ENCODE peak calls at places on chromosomes 7 and 10, in seven cellular contexts. One of them, this sample, is unnamed.

GRCh38 chr7:2002561-2003450 is 229.9 kb downstream of the MAD1L1 start:
- DNase-seq in stimulated activated CD4-positive, alpha-beta T cell treated with anti-CD3 and anti-CD28 coated beads, Interleukin-4, amount 100 ng/mL, for 4 hours: no peak
- DNase-seq in H54: no peak
- DNase-seq in occipital lobe: no peak
- DNase-seq in foreskin fibroblast: no peak
- DNase-seq in D341Med: no peak
- DNase-seq in HCEC 1CT: no peak
- DNase-seq in this sample: peak

GRCh38 chr7:143360788-143361551 is 1.5 kb downstream of the FAM131B start:
- DNase-seq in stimulated activated CD4-positive, alpha-beta T cell treated with anti-CD3 and anti-CD28 coated beads, Interleukin-4, amount 100 ng/mL, for 4 hours: no peak
- DNase-seq in H54: no peak
- DNase-seq in occipital lobe: peak
- DNase-seq in foreskin fibroblast: no peak
- DNase-seq in D341Med: no peak
- DNase-seq in HCEC 1CT: no peak
- DNase-seq in this sample: peak

GRCh38 chr10:122882798-122883197 is 3.4 kb upstream of the FAM24B start:
- DNase-seq in stimulated activated CD4-positive, alpha-beta T cell treated with anti-CD3 and anti-CD28 coated beads, Interleukin-4, amount 100 ng/mL, for 4 hours: no peak
- DNase-seq in H54: no peak
- DNase-seq in occipital lobe: no peak
- DNase-seq in foreskin fibroblast: no peak
- DNase-seq in D341Med: no peak
- DNase-seq in HCEC 1CT: no peak
- DNase-seq in this sample: no peak

GRCh38 chr10:46329690-46330016 is 42.9 kb downstream of the ANTXRL start:
- DNase-seq in stimulated activated CD4-positive, alpha-beta T cell treated with anti-CD3 and anti-CD28 coated beads, Interleukin-4, amount 100 ng/mL, for 4 hours: no peak
- DNase-seq in H54: no peak
- DNase-seq in occipital lobe: no peak
- DNase-seq in foreskin fibroblast: no peak
- DNase-seq in D341Med: no peak
- DNase-seq in HCEC 1CT: no peak
- DNase-seq in this sample: no peak

GRCh38 chr10:60444494-60445064 is 54.9 kb upstream of the ANK3 start:
- DNase-seq in stimulated activated CD4-positive, alpha-beta T cell treated with anti-CD3 and anti-CD28 coated beads, Interleukin-4, amount 100 ng/mL, for 4 hours: no peak
- DNase-seq in H54: no peak
- DNase-seq in occipital lobe: no peak
- DNase-seq in foreskin fibroblast: peak
- DNase-seq in D341Med: no peak
- DNase-seq in HCEC 1CT: peak
- DNase-seq in this sample: no peak

GRCh38 chr10:50472914-50473313 is 150.8 kb downstream of the SGMS1 start:
- DNase-seq in stimulated activated CD4-positive, alpha-beta T cell treated with anti-CD3 and anti-CD28 coated beads, Interleukin-4, amount 100 ng/mL, for 4 hours: no peak
- DNase-seq in H54: no peak
- DNase-seq in occipital lobe: no peak
- DNase-seq in foreskin fibroblast: no peak
- DNase-seq in D341Med: peak
- DNase-seq in HCEC 1CT: no peak
- DNase-seq in this sample: no peak

GRCh38 chr7:151143261-151144015 is 24.1 kb downstream of the GBX1 start:
- DNase-seq in stimulated activated CD4-positive, alpha-beta T cell treated with anti-CD3 and anti-CD28 coated beads, Interleukin-4, amount 100 ng/mL, for 4 hours: no peak
- DNase-seq in H54: no peak
- DNase-seq in occipital lobe: no peak
- DNase-seq in foreskin fibroblast: peak
- DNase-seq in D341Med: no peak
- DNase-seq in HCEC 1CT: no peak
- DNase-seq in this sample: no peak

GRCh38 chr10:15223174-15223573 is 54.7 kb upstream of the NMT2 start:
- DNase-seq in stimulated activated CD4-positive, alpha-beta T cell treated with anti-CD3 and anti-CD28 coated beads, Interleukin-4, amount 100 ng/mL, for 4 hours: no peak
- DNase-seq in H54: no peak
- DNase-seq in occipital lobe: no peak
- DNase-seq in foreskin fibroblast: peak
- DNase-seq in D341Med: no peak
- DNase-seq in HCEC 1CT: no peak
- DNase-seq in this sample: no peak

GRCh38 chr7:1360521-1360971 is 98.7 kb downstream of the MICALL2 start:
- DNase-seq in stimulated activated CD4-positive, alpha-beta T cell treated with anti-CD3 and anti-CD28 coated beads, Interleukin-4, amount 100 ng/mL, for 4 hours: no peak
- DNase-seq in H54: no peak
- DNase-seq in occipital lobe: no peak
- DNase-seq in foreskin fibroblast: no peak
- DNase-seq in D341Med: no peak
- DNase-seq in HCEC 1CT: no peak
- DNase-seq in this sample: peak

GRCh38 chr10:15188629-15189028 is 20.1 kb upstream of the NMT2 start:
- DNase-seq in stimulated activated CD4-positive, alpha-beta T cell treated with anti-CD3 and anti-CD28 coated beads, Interleukin-4, amount 100 ng/mL, for 4 hours: peak
- DNase-seq in H54: no peak
- DNase-seq in occipital lobe: no peak
- DNase-seq in foreskin fibroblast: no peak
- DNase-seq in D341Med: no peak
- DNase-seq in HCEC 1CT: no peak
- DNase-seq in this sample: peak

GRCh38 chr7:101935521-101936141 is 118.2 kb downstream of the CUX1 start:
- DNase-seq in stimulated activated CD4-positive, alpha-beta T cell treated with anti-CD3 and anti-CD28 coated beads, Interleukin-4, amount 100 ng/mL, for 4 hours: no peak
- DNase-seq in H54: no peak
- DNase-seq in occipital lobe: no peak
- DNase-seq in foreskin fibroblast: peak
- DNase-seq in D341Med: no peak
- DNase-seq in HCEC 1CT: no peak
- DNase-seq in this sample: peak

GRCh38 chr10:113139695-113140094 is 189.6 kb downstream of the TCF7L2 start:
- DNase-seq in stimulated activated CD4-positive, alpha-beta T cell treated with anti-CD3 and anti-CD28 coated beads, Interleukin-4, amount 100 ng/mL, for 4 hours: no peak
- DNase-seq in H54: no peak
- DNase-seq in occipital lobe: no peak
- DNase-seq in foreskin fibroblast: peak
- DNase-seq in D341Med: no peak
- DNase-seq in HCEC 1CT: peak
- DNase-seq in this sample: no peak

GRCh38 chr10:130222381-130222780 is 86.2 kb downstream of the GLRX3 start:
- DNase-seq in stimulated activated CD4-positive, alpha-beta T cell treated with anti-CD3 and anti-CD28 coated beads, Interleukin-4, amount 100 ng/mL, for 4 hours: no peak
- DNase-seq in H54: no peak
- DNase-seq in occipital lobe: no peak
- DNase-seq in foreskin fibroblast: no peak
- DNase-seq in D341Med: no peak
- DNase-seq in HCEC 1CT: no peak
- DNase-seq in this sample: peak

GRCh38 chr7:2802504-2803341 is 41.4 kb downstream of the GNA12 start:
- DNase-seq in stimulated activated CD4-positive, alpha-beta T cell treated with anti-CD3 and anti-CD28 coated beads, Interleukin-4, amount 100 ng/mL, for 4 hours: no peak
- DNase-seq in H54: no peak
- DNase-seq in occipital lobe: no peak
- DNase-seq in foreskin fibroblast: peak
- DNase-seq in D341Med: no peak
- DNase-seq in HCEC 1CT: peak
- DNase-seq in this sample: peak

GRCh38 chr10:48257407-48257961 is 17.0 kb downstream of the FRMPD2 start:
- DNase-seq in stimulated activated CD4-positive, alpha-beta T cell treated with anti-CD3 and anti-CD28 coated beads, Interleukin-4, amount 100 ng/mL, for 4 hours: no peak
- DNase-seq in H54: no peak
- DNase-seq in occipital lobe: no peak
- DNase-seq in foreskin fibroblast: no peak
- DNase-seq in D341Med: no peak
- DNase-seq in HCEC 1CT: no peak
- DNase-seq in this sample: no peak

GRCh38 chr7:135755351-135755753 is 6.7 kb upstream of the FAM180A start:
- DNase-seq in stimulated activated CD4-positive, alpha-beta T cell treated with anti-CD3 and anti-CD28 coated beads, Interleukin-4, amount 100 ng/mL, for 4 hours: no peak
- DNase-seq in H54: no peak
- DNase-seq in occipital lobe: no peak
- DNase-seq in foreskin fibroblast: no peak
- DNase-seq in D341Med: no peak
- DNase-seq in HCEC 1CT: no peak
- DNase-seq in this sample: peak

GRCh38 chr7:40965016-40965415 is 737.9 kb downstream of the INHBA start:
- DNase-seq in stimulated activated CD4-positive, alpha-beta T cell treated with anti-CD3 and anti-CD28 coated beads, Interleukin-4, amount 100 ng/mL, for 4 hours: no peak
- DNase-seq in H54: no peak
- DNase-seq in occipital lobe: no peak
- DNase-seq in foreskin fibroblast: no peak
- DNase-seq in D341Med: no peak
- DNase-seq in HCEC 1CT: no peak
- DNase-seq in this sample: no peak

GRCh38 chr7:117217121-117217520 is 105.7 kb downstream of the WNT2 start:
- DNase-seq in stimulated activated CD4-positive, alpha-beta T cell treated with anti-CD3 and anti-CD28 coated beads, Interleukin-4, amount 100 ng/mL, for 4 hours: no peak
- DNase-seq in H54: no peak
- DNase-seq in occipital lobe: no peak
- DNase-seq in foreskin fibroblast: no peak
- DNase-seq in D341Med: no peak
- DNase-seq in HCEC 1CT: no peak
- DNase-seq in this sample: no peak

GRCh38 chr10:71511206-71511605 is 114.5 kb downstream of the CDH23 start:
- DNase-seq in stimulated activated CD4-positive, alpha-beta T cell treated with anti-CD3 and anti-CD28 coated beads, Interleukin-4, amount 100 ng/mL, for 4 hours: no peak
- DNase-seq in H54: no peak
- DNase-seq in occipital lobe: no peak
- DNase-seq in foreskin fibroblast: no peak
- DNase-seq in D341Med: no peak
- DNase-seq in HCEC 1CT: no peak
- DNase-seq in this sample: no peak

GRCh38 chr10:36608866-36609265 is 516.5 kb upstream of the ANKRD30A start:
- DNase-seq in stimulated activated CD4-positive, alpha-beta T cell treated with anti-CD3 and anti-CD28 coated beads, Interleukin-4, amount 100 ng/mL, for 4 hours: no peak
- DNase-seq in H54: no peak
- DNase-seq in occipital lobe: no peak
- DNase-seq in foreskin fibroblast: no peak
- DNase-seq in D341Med: no peak
- DNase-seq in HCEC 1CT: no peak
- DNase-seq in this sample: no peak

GRCh38 chr10:35797187-35797586 is 155.1 kb upstream of the FZD8 start:
- DNase-seq in stimulated activated CD4-positive, alpha-beta T cell treated with anti-CD3 and anti-CD28 coated beads, Interleukin-4, amount 100 ng/mL, for 4 hours: no peak
- DNase-seq in H54: no peak
- DNase-seq in occipital lobe: no peak
- DNase-seq in foreskin fibroblast: peak
- DNase-seq in D341Med: no peak
- DNase-seq in HCEC 1CT: no peak
- DNase-seq in this sample: no peak

GRCh38 chr7:158588878-158589442 is 1.3 kb upstream of the PTPRN2 start:
- DNase-seq in stimulated activated CD4-positive, alpha-beta T cell treated with anti-CD3 and anti-CD28 coated beads, Interleukin-4, amount 100 ng/mL, for 4 hours: no peak
- DNase-seq in H54: no peak
- DNase-seq in occipital lobe: no peak
- DNase-seq in foreskin fibroblast: no peak
- DNase-seq in D341Med: no peak
- DNase-seq in HCEC 1CT: no peak
- DNase-seq in this sample: peak